ENCODE peak calls at places on chromosomes 7 and 10, in nine cellular contexts. T is A172; L is myocyte; I is effector memory CD4-positive, alpha-beta T cell; G is stimulated activated CD8-positive, alpha-beta memory T cell treated with anti-CD3 and anti-CD28 coated beads, Interleukin-4, amount 100 ng/mL, for 1 hour; Z is COR-L47; A is neuronal stem cell; H is GM04504; F is RPMI7951. Q is an unnamed sample.

GRCh38 chr7:85471312-85471711 is 284.5 kb upstream of the SEMA3D start:
- DNase-seq in Z (no peak), G (no peak), H (no peak), T (no peak), F (no peak), L (no peak), A (no peak), I (no peak), Q (no peak)

GRCh38 chr10:126674741-126675515 is 4.4 kb upstream of the C10orf90 start:
- DNase-seq in A (no peak), T (no peak), Z (no peak), H (no peak), F (no peak), I (no peak), L (no peak), G (no peak), Q (no peak)

GRCh38 chr7:140495514-140496097 is 16.3 kb upstream of the MKRN1 start:
- DNase-seq in L (no peak), A (no peak), H (no peak), F (no peak), Z (no peak), I (no peak), T (no peak), G (no peak), Q (no peak)

GRCh38 chr7:2528481-2529095 is 9.0 kb downstream of the LFNG start:
- DNase-seq in H (no peak), Z (no peak), L (no peak), T (no peak), G (no peak), I (no peak), A (no peak), F (no peak), Q (no peak)

GRCh38 chr10:80260295-80261243 is 28.9 kb downstream of the MAT1A start:
- DNase-seq in L (peak), Z (no peak), T (peak), A (peak), G (no peak), I (no peak), H (no peak), F (peak), Q (no peak)

GRCh38 chr7:151520419-151521229 is 929 bp upstream of the RHEB start:
- DNase-seq in F (peak), H (no peak), G (no peak), Z (no peak), I (no peak), T (peak), L (peak), A (no peak), Q (peak)

GRCh38 chr10:103847909-103848468 is 7.4 kb downstream of the SH3PXD2A start:
- DNase-seq in H (no peak), Z (no peak), A (no peak), G (no peak), L (no peak), T (peak), I (no peak), F (no peak), Q (no peak)

GRCh38 chr7:35624299-35625186 is 70.4 kb downstream of the HERPUD2 start:
- DNase-seq in G (no peak), A (peak), T (peak), L (peak), F (peak), H (no peak), Z (peak), I (no peak), Q (peak)

GRCh38 chr10:129952771-129953489 is 11.1 kb downstream of the EBF3 start:
- DNase-seq in A (peak), H (peak), L (peak), G (no peak), F (no peak), I (no peak), Z (no peak), T (no peak), Q (no peak)

GRCh38 chr7:70390251-70390650 is 741.7 kb upstream of the GALNT17 start:
- DNase-seq in I (no peak), A (no peak), H (no peak), Z (no peak), T (no peak), G (no peak), F (no peak), L (no peak), Q (no peak)

GRCh38 chr7:6385110-6385792 is 62.5 kb downstream of the DAGLB start:
- DNase-seq in I (no peak), H (peak), G (no peak), L (peak), T (peak), F (peak), A (no peak), Z (no peak), Q (peak)

GRCh38 chr7:15757041-15757995 is 70.8 kb upstream of the MEOX2 start:
- DNase-seq in Z (no peak), G (no peak), I (no peak), A (no peak), T (peak), H (peak), F (no peak), L (peak), Q (no peak)

GRCh38 chr7:133829336-133829897 is 297.7 kb upstream of the LRGUK start:
- DNase-seq in T (peak), L (peak), F (peak), A (no peak), G (no peak), Z (no peak), I (no peak), H (peak), Q (peak)

GRCh38 chr10:7316839-7317238 is 94.0 kb downstream of the SFMBT2 start:
- DNase-seq in G (no peak), A (no peak), Z (no peak), L (no peak), H (no peak), F (no peak), I (no peak), T (no peak), Q (no peak)

Q was measured in RCC 7860.